ENCODE peak calls at places on chromosomes 5 and 9, in ten cellular contexts. D is endodermal cell, G is mammary epithelial cell, U is astrocyte of the spinal cord, O is brain microvascular endothelial cell, R is hepatocyte, Z is fibroblast of pulmonary artery, P is heart right ventricle, H is pancreas, L is AG10803. S is an unnamed sample.

GRCh38 chr9:95508968-95509850 is 7.6 kb downstream of the PTCH1 start:
- DNase-seq in D (peak; percentile 94), G (peak; percentile 80), U (peak; percentile 94), O (peak; percentile 89), R (peak; percentile 96), Z (peak; percentile 93), P (peak; percentile 84), H (peak; percentile 77), L (peak; percentile 85), S (peak; percentile 83)

GRCh38 chr5:6584101-6584645 is 48.7 kb downstream of the NSUN2 start:
- DNase-seq in D (no peak), G (no peak), U (no peak), O (no peak), R (no peak), Z (no peak), P (no peak), H (no peak), L (no peak), S (no peak)

GRCh38 chr5:171419663-171420428 is 399 bp downstream of the FGF18 start:
- DNase-seq in D (peak; percentile 83), G (no peak), U (peak; percentile 9), O (no peak), R (peak; percentile 69), Z (peak; percentile 17), P (no peak), H (no peak), L (peak; percentile 32), S (no peak)

GRCh38 chr5:59660737-59661136 is 232.8 kb downstream of the PDE4D start:
- DNase-seq in D (no peak), G (no peak), U (peak; percentile 62), O (peak; percentile 54), R (peak; percentile 14), Z (peak; percentile 60), P (no peak), H (no peak), L (peak; percentile 40), S (no peak)

GRCh38 chr9:114224247-114224610 is 68.9 kb downstream of the COL27A1 start:
- DNase-seq in D (peak; percentile 84), G (peak; percentile 57), U (peak; percentile 65), O (peak; percentile 59), R (no peak), Z (peak; percentile 63), P (no peak), H (no peak), L (peak; percentile 62), S (no peak)

GRCh38 chr9:80076105-80076504 is 504.3 kb downstream of the TLE4 start:
- DNase-seq in D (no peak), G (no peak), U (no peak), O (peak; percentile 51), R (no peak), Z (no peak), P (no peak), H (no peak), L (no peak), S (no peak)

GRCh38 chr5:137310051-137310730 is 188.9 kb downstream of the SPOCK1 start:
- DNase-seq in D (no peak), G (peak; percentile 81), U (peak; percentile 87), O (peak; percentile 87), R (peak; percentile 19), Z (peak; percentile 95), P (no peak), H (no peak), L (peak; percentile 97), S (peak; percentile 72)

GRCh38 chr9:7828344-7828743 is 28.8 kb upstream of the DMAC1 start:
- DNase-seq in D (no peak), G (no peak), U (no peak), O (no peak), R (no peak), Z (no peak), P (no peak), H (no peak), L (no peak), S (peak; percentile 15)

GRCh38 chr5:130963798-130964197 is 201.3 kb downstream of the HINT1 start:
- DNase-seq in D (no peak), G (peak; percentile 56), U (no peak), O (no peak), R (no peak), Z (no peak), P (no peak), H (no peak), L (peak; percentile 31), S (no peak)

GRCh38 chr9:5392285-5392684 is 45.4 kb downstream of the PLGRKT start:
- DNase-seq in D (no peak), G (peak; percentile 17), U (no peak), O (no peak), R (no peak), Z (no peak), P (no peak), H (no peak), L (peak; percentile 1), S (no peak)

GRCh38 chr9:26228273-26228672 is 550.0 kb upstream of the TUSC1 start:
- DNase-seq in D (no peak), G (no peak), U (no peak), O (no peak), R (no peak), Z (no peak), P (no peak), H (no peak), L (no peak), S (no peak)

GRCh38 chr5:138574744-138575193 is 432 bp downstream of the HSPA9 start:
- DNase-seq in D (no peak), G (no peak), U (no peak), O (no peak), R (no peak), Z (no peak), P (peak; percentile 18), H (no peak), L (no peak), S (no peak)

GRCh38 chr5:42252306-42252705 is 170.9 kb upstream of the GHR start:
- DNase-seq in D (no peak), G (no peak), U (no peak), O (no peak), R (no peak), Z (no peak), P (no peak), H (no peak), L (no peak), S (no peak)

GRCh38 chr5:113075019-113075418 is 98.4 kb downstream of the DCP2 start:
- DNase-seq in D (no peak), G (no peak), U (no peak), O (no peak), R (no peak), Z (no peak), P (no peak), H (no peak), L (no peak), S (no peak)

DNA sequence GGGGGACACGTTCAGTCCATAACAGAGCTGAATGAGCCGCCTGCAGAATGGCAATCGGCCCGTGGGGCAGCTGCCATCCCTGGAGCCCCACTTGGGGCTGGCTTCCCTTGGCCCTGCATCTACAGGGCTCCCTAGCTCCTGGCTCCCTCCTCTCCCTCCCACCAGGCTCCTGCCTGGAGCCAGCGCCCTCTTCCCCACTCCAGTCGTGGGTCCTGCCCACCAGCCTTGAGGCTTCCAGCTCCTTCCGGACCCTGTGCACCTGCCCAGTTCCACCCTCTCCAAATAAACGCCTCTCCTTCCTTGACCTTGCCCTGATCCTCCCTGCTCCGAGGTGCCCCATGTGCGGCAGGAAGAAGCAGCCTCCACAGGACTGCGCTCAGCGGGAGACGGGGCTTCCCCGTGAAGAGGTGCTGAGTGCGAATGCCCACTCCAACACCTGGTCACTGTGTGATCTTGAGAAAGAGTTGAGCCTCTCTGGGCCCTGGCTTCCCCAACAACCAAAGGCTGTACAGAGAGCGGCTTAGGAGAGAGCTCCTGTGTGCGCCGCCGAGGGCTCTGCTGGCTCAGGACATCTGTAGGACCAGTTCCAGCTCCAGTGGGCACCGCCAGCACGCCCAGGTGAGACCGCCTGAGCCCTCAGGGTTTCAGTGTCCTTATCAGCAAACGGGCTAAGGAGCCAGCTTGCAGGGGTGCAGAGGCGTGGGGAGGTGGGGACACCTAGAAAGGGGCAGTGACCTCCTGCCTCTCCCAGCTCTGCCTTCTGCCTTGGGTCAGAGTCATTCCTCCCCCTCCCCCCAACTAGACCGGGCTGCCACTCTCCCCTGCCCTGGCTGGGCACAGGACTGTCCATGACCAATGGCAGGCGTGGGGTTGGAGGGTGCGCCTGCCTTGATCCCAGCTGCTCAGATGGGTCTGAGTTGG is 12.1 kb downstream of the C9orf50 start:
- DNase-seq in D (peak; percentile 64), G (no peak), U (no peak), O (no peak), R (peak; percentile 38), Z (no peak), P (no peak), H (peak; percentile 50), L (no peak), S (no peak)
- H3K4me3 ChIP-seq in D (no peak overlapping the region), G (no peak overlapping the region), U (no peak overlapping the region), O (no peak overlapping the region), R (no peak overlapping the region), Z (no peak overlapping the region), P (no peak overlapping the region), H (no peak overlapping the region), L (no peak overlapping the region), S (no peak overlapping the region)

DNA sequence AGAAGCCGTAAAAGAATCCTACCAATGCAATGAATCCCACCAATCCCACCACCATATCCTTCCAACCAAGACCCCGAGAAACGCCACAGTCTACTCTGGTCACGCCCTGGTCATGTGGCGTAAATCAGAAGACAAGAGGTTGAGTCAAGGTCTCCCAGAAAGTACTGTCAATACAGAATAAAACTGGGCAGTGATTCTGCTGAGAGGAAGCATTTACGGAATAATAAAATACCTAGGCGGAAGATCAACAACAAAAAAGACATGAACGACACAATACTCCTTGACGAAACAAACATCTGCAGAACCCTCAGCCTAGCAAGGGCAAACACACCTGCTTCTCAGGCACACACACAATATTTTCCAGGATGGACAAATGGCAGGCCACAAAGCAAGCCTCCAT is 62.8 kb downstream of the GOLM1 start:
- DNase-seq in D (no peak), G (no peak), U (no peak), O (no peak), R (no peak), Z (no peak), P (no peak), H (no peak), L (no peak), S (no peak)
- TF ChIP-seq CTCF in D (no peak), G (no peak), U (no peak), O (no peak), R (no peak), Z (no peak), P (no peak), H (no peak), L (no peak), S (no peak)

GRCh38 chr5:180910735-180911134 is 11.8 kb downstream of the BTNL8 start:
- DNase-seq in D (no peak), G (peak; percentile 29), U (no peak), O (no peak), R (no peak), Z (peak; percentile 29), P (no peak), H (no peak), L (no peak), S (no peak)
- H3K4me3 ChIP-seq in D (no peak overlapping the region), G (no peak overlapping the region), U (no peak overlapping the region), O (no peak overlapping the region), R (no peak overlapping the region), Z (no peak overlapping the region), P (no peak overlapping the region), H (no peak overlapping the region), L (no peak overlapping the region), S (no peak overlapping the region)

DNA sequence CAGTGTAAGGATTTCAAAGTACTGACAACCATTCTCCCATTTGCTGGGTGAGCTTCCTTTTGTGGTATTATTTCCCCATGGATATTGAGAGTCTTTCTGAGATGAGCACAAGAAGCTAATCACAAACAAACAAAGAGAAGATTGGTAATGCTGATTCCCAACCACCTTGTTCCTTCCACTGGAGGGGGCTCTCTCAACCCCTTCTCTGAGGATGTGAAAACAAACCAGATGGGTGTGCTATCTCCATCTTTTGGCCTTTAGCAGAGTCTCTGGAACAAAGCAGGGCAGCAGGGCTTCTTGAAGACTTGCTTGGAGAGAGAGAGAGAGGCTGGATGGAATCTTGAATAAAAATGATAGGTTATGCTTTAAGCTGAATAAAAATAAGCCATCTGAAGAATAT is 576.7 kb upstream of the ZNF462 start:
- DNase-seq in D (peak; percentile 74), G (peak; percentile 27), U (peak; percentile 55), O (no peak), R (peak; percentile 51), Z (no peak), P (no peak), H (no peak), L (peak; percentile 25), S (no peak)
- TF ChIP-seq CTCF in D (peak; percentile 81), G (peak; percentile 26), U (peak; percentile 34), O (peak; percentile 64), R (peak; percentile 49), Z (no peak), P (no peak), H (no peak), L (peak; percentile 44), S (peak; percentile 43)